ENCODE peak calls at places on chromosomes 4 and X, in five cellular contexts. Z is K562, D is psoas muscle, I is A673, W is heart left ventricle. U is an unnamed sample.

GRCh38 chr4:73815145-73815544 is 21.3 kb upstream of the CXCL6 start:
- DNase-seq in Z (no peak), D (no peak), I (no peak), W (no peak), U (no peak)

GRCh38 chr4:12595489-12595888 is 888.7 kb downstream of the RAB28 start:
- DNase-seq in Z (no peak), D (no peak), I (no peak), W (no peak), U (no peak)

GRCh38 chrX:39605183-39605582 is 492.6 kb downstream of the BCOR start:
- DNase-seq in Z (no peak), D (no peak), I (no peak), W (no peak), U (no peak)

GRCh38 chr4:140726776-140727500 is 29.2 kb downstream of the TBC1D9 start:
- DNase-seq in Z (no peak), D (no peak), I (no peak), W (no peak), U (no peak)

GRCh38 chr4:180596888-180597483 is 1646.2 kb upstream of the TENM3 start:
- DNase-seq in Z (no peak), D (no peak), I (peak; percentile 11), W (no peak), U (no peak)

GRCh38 chr4:144967161-144967560 is 130.8 kb downstream of the ANAPC10 start:
- DNase-seq in Z (no peak), D (no peak), I (no peak), W (no peak), U (no peak)

GRCh38 chr4:36227913-36228312 is 16.4 kb downstream of the ARAP2 start:
- DNase-seq in Z (no peak), D (no peak), I (no peak), W (no peak), U (no peak)

GRCh38 chr4:94939791-94940530 is 182.2 kb downstream of the BMPR1B start:
- DNase-seq in Z (no peak), D (no peak), I (no peak), W (no peak), U (no peak)

GRCh38 chrX:137031517-137032377 is 2.0 kb downstream of the GPR101 start:
- DNase-seq in Z (peak; percentile 35), D (peak; percentile 18), I (peak; percentile 78), W (no peak), U (no peak)

GRCh38 chr4:85210353-85210752 is 243.9 kb upstream of the WDFY3 start:
- DNase-seq in Z (no peak), D (no peak), I (no peak), W (no peak), U (no peak)

GRCh38 chr4:80678413-80678812 is 342.9 kb downstream of the CFAP299 start:
- DNase-seq in Z (no peak), D (no peak), I (no peak), W (no peak), U (no peak)

GRCh38 chrX:39309018-39309620 is 507.9 kb downstream of the MID1IP1 start:
- DNase-seq in Z (no peak), D (no peak), I (peak; percentile 17), W (no peak), U (no peak)

GRCh38 chr4:89358935-89359364 is 51.4 kb upstream of the GPRIN3 start:
- DNase-seq in Z (no peak), D (no peak), I (no peak), W (no peak), U (no peak)

DNA sequence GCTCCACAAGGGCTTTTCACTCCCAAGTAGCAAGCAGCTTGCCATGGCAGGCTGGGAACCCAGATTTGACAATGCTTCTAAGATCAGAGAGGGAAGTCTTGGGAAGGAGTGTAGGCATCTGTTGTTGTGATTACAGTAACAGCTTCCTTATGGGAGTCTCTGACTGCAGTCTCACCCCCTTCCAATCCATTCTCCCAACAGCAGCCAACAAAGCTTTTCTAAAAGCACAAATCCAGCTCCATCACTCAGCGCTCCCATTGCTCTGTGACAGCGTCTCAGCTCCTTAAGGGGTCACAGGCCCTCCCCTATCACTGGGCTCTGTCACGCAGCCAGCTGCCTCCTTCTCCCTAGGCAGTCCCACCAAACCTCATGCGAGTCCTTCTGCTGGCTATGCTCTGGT is 7.1 kb downstream of the IGFBP7 start:
- DNase-seq in Z (no peak), D (no peak), I (no peak), W (peak; percentile 63), U (no peak)
- H3K4me3 ChIP-seq in Z (no peak overlapping the region), D (no peak overlapping the region), I (no peak overlapping the region), W (peak overlapping the region; percentile 19), U (no peak overlapping the region)

DNA sequence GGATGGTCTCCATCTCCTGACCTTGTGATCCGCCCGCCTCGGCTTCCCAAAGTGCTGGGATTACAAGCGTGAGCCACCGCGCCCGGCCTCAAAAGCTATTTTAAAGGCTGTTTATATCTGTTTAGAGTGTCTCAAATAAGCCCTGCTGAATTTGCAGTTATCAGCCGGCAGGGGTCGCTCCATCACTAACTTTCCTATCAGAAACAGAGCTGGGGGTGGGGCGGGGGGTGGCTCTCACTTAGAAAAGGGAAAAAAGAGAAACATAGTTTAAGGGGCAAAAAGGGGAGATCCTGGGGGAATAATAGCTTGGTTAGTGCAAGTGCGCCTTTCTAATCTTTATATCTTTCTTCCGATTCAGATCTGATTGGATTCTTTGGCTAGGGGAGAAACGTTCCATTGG is 450.7 kb downstream of the UBE2NL start:
- DNase-seq in Z (peak; percentile 9), D (no peak), I (peak; percentile 3), W (no peak), U (no peak)
- TF ChIP-seq CTCF in Z (no peak), D (no peak), I (peak; percentile 22), W (no peak), U (no peak)

GRCh38 chr4:1569461-1570151 is 114.5 kb downstream of the FAM53A start:
- DNase-seq in Z (no peak), D (no peak), I (no peak), W (peak; percentile 25), U (no peak)
- H3K4me3 ChIP-seq in Z (no peak overlapping the region), D (no peak overlapping the region), I (no peak overlapping the region), W (no peak overlapping the region), U (no peak overlapping the region)

DNA sequence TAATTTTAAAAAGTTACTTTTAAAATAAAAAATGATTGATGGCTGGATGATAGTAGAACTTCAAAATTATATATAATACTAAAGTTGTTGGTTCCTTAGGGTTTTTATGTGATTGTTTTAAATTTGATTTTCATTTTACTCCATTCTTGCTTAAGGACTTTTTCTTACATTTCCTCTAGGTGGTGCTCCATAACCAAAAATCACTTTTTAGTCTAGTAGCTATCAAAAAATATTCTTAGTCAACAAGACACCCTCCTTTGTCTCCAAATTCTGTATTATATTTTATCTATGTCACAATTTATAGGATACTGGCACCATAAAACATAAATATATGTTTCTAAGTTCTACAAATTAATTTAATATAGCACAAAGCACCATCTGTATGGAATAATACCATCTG is 67.2 kb upstream of the BRWD3 start:
- DNase-seq in Z (peak; percentile 33), D (no peak), I (peak; percentile 49), W (no peak), U (no peak)
- TF ChIP-seq CTCF in Z (no peak), D (peak; percentile 54), I (peak; percentile 58), W (peak; percentile 43), U (peak; percentile 31)

DNA sequence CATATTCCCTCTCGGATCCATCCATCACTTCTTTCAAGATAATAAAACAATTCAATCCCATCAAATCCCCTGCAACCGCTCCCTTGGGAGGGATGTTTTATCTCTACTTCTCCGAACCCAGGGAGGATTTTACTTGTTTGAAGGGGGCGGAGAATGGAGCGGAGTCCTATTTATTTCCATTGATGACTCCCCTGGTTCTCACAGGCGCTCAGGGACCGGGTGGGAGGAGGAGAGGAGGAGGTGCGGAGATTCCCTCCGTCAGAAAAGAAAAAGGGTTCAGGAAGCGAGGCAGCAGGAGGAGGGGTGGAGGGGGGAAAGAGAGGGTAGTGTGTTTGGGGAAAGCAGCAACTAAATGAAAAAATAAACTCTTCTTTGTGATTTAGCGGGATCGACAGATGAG is 2.1 kb downstream of the NDNF start:
- DNase-seq in Z (no peak), D (no peak), I (peak; percentile 74), W (peak; percentile 27), U (no peak)
- H3K4me3 ChIP-seq in Z (no peak overlapping the region), D (peak overlapping the region; percentile 69), I (peak overlapping the region; percentile 71), W (peak overlapping the region; percentile 68), U (no peak overlapping the region)

GRCh38 chrX:15299945-15300851 is 15.2 kb downstream of the ASB11 start:
- DNase-seq in Z (peak; percentile 27), D (no peak), I (peak; percentile 65), W (no peak), U (no peak)
- TF ChIP-seq CTCF in Z (peak; percentile 17), D (peak; percentile 51), I (peak; percentile 64), W (peak; percentile 42), U (peak; percentile 45)

GRCh38 chr4:123824524-123824923 is 427.9 kb downstream of the SPRY1 start:
- DNase-seq in Z (no peak), D (no peak), I (no peak), W (no peak), U (no peak)

GRCh38 chr4:123827511-123827910 is 430.9 kb downstream of the SPRY1 start:
- DNase-seq in Z (no peak), D (no peak), I (peak; percentile 14), W (no peak), U (no peak)

GRCh38 chr4:123826896-123827295 is 430.3 kb downstream of the SPRY1 start:
- DNase-seq in Z (no peak), D (peak; percentile 35), I (peak; percentile 17), W (peak; percentile 71), U (no peak)

GRCh38 chr4:123823244-123823643 is 426.6 kb downstream of the SPRY1 start:
- DNase-seq in Z (no peak), D (no peak), I (no peak), W (no peak), U (no peak)

GRCh38 chr4:123825596-123826291 is 429.1 kb downstream of the SPRY1 start:
- DNase-seq in Z (no peak), D (no peak), I (no peak), W (no peak), U (no peak)
- H3K4me3 ChIP-seq in Z (no peak overlapping the region), D (no peak overlapping the region), I (no peak overlapping the region), W (no peak overlapping the region), U (no peak overlapping the region)

DNA sequence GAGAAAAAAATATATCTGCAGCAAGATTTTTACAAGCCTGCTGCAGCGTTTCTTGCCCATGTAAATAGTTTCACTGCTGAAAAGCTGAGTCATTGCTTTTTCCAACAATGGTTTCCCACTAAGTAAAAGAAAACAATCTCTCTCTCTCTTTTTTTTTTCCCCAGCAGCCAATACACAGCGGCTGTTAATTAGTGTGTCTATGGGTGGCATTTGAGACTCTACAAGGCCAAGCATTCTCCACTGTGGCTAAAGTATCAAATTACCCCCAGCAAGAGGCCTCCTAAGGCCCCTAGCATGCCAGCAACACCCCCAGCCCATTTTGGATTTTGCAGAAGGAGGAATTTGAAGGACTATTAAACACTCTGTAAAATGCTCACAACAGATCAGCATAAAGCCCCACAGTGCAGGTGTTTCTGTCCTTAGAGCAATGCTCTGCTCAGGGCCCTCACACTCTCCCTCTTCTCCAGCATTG is 837.4 kb downstream of the TRIML1 start:
- DNase-seq in Z (no peak), D (no peak), I (peak; percentile 64), W (no peak), U (no peak)
- TF ChIP-seq CTCF in Z (no peak), D (no peak), I (no peak), W (no peak), U (no peak)